ENCODE peak calls at places on chromosomes 16 and 17, in six cellular contexts. O, K, L, I, C and J are unnamed samples. For H3K27me3, the result is how much of the 10 kb centered on the place peaks cover.

GRCh38 chr17:39703913-39704312 is 4.0 kb downstream of the ERBB2 start:
- DNase-seq in O (no peak), K (no peak), L (no peak), I (no peak), C (no peak), J (no peak)

GRCh38 chr16:75527825-75528299 is 8.0 kb downstream of the CHST5 start:
- DNase-seq in O (no peak), K (no peak), L (no peak), I (peak), C (peak), J (no peak)

GRCh38 chr17:10247806-10248334 is 49.5 kb upstream of the GAS7 start:
- DNase-seq in O (no peak), K (no peak), L (no peak), I (no peak), C (no peak), J (no peak)

GRCh38 chr16:9125658-9126492 is 34.4 kb downstream of the HAPSTR1 start:
- DNase-seq in O (no peak), K (no peak), L (no peak), I (no peak), C (no peak), J (no peak)

GRCh38 chr17:43636446-43636845 is 25.3 kb downstream of the MEOX1 start:
- DNase-seq in O (no peak), K (no peak), L (no peak), I (no peak), C (no peak), J (no peak)

GRCh38 chr17:68398731-68399637 is 58.3 kb downstream of the WIPI1 start:
- DNase-seq in O (peak), K (no peak), L (no peak), I (peak), C (peak), J (no peak)

GRCh38 chr16:46762583-46762982 is 14.4 kb upstream of the MYLK3 start:
- DNase-seq in O (no peak), K (no peak), L (no peak), I (peak), C (no peak), J (no peak)

GRCh38 chr17:19646788-19647696 is 1.5 kb upstream of the ALDH3A2 start:
- DNase-seq in O (no peak), K (no peak), L (no peak), I (no peak), C (no peak), J (no peak)

GRCh38 chr17:68288804-68289203 is 2.1 kb downstream of the SLC16A6 start:
- DNase-seq in O (no peak), K (no peak), L (no peak), I (no peak), C (no peak), J (no peak)

GRCh38 chr17:59666235-59666634 is 41.0 kb downstream of the PTRH2 start:
- DNase-seq in O (no peak), K (no peak), L (no peak), I (no peak), C (no peak), J (no peak)

DNA sequence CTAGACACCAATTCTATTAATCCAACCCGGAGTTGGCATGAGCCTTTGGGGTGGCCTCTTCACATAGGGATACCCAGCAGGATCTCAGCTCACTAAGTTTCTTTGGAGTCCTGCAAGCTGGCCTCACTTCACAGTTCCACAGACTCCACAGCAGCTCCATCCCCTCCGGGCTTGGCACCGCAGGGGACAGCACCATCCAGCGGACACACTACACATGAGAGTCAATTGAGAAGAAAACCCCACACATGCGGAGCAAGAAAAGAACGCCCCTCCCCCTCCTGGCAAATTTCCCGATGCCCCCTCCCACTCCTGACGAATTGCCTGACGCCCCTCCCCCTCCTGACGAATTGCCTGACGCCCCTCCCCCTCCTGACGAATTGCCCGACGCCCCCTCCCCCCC is 31.1 kb downstream of the KLHDC4 start:
- DNase-seq in O (no peak), K (no peak), L (no peak), I (no peak), C (no peak), J (no peak)
- H3K27ac ChIP-seq in O (no peak), K (no peak), L (no peak), I (no peak), C (no peak), J (no peak)

DNA sequence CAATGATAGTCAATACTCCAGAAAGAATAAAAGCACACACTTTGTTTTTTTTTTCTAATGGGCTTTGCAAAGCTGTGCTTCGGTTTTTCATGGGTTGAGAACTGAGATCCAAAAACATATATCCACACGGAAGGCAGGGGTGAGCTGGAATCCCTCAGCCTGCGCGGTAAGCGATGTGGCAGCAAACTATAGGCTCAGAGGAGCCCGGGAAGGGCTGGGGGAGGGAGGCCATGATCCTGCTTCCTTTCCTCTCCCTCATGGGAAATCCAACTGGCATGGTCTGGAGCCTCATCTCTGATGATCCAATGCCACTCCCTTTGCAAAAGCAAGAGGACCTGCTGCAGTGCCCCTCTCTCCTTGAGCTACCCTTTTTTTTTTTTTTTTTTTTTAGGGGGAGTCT is 8.2 kb downstream of the RBFOX3 start:
- DNase-seq in O (no peak), K (no peak), L (no peak), I (no peak), C (no peak), J (no peak)
- H3K27me3 ChIP-seq in O (half or more), K (under half), L (under half), I (half or more), C (half or more), J (under half)

GRCh38 chr17:75897076-75898019 is 597 bp upstream of the TRIM65 start:
- DNase-seq in O (no peak), K (peak), L (no peak), I (no peak), C (peak), J (no peak)
- H3K4me3 ChIP-seq in O (peak), K (peak), L (peak), I (peak), C (peak), J (peak)

DNA sequence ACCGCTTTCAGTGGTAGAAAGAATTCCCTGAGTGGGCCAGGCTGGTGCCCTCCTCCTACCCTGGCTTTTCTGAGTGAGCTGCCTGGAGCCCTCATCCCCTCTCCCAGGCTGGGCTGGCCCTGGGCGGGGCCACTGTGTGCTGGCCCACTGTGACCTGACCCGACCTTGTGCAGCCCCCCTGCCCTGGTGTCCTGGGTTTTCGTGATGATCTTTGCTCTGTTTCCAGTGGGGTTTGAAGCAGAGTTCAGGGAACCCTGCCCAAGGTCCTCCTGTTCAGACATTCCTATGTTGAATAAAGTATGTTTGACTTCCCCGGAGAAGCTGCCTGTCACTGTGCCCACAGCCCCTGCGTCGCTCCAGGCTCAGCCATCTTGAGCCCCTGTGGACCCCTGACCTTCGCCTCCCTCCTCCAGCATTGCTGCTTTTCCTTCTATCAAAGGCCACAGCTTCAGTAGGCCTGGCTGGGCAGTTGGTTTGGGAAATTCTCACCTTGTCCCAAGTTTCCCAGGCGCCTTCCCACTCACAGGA is 13.7 kb upstream of the NAGLU start:
- DNase-seq in O (no peak), K (no peak), L (no peak), I (no peak), C (no peak), J (no peak)
- H3K27ac ChIP-seq in O (peak), K (peak), L (peak), I (peak), C (peak), J (no peak)

GRCh38 chr17:41544935-41545334 is 16.8 kb upstream of the KRT19 start:
- DNase-seq in O (no peak), K (no peak), L (no peak), I (no peak), C (no peak), J (no peak)
- H3K27me3 ChIP-seq in O (under half), K (under half), L (under half), I (under half), C (under half), J (under half)

DNA sequence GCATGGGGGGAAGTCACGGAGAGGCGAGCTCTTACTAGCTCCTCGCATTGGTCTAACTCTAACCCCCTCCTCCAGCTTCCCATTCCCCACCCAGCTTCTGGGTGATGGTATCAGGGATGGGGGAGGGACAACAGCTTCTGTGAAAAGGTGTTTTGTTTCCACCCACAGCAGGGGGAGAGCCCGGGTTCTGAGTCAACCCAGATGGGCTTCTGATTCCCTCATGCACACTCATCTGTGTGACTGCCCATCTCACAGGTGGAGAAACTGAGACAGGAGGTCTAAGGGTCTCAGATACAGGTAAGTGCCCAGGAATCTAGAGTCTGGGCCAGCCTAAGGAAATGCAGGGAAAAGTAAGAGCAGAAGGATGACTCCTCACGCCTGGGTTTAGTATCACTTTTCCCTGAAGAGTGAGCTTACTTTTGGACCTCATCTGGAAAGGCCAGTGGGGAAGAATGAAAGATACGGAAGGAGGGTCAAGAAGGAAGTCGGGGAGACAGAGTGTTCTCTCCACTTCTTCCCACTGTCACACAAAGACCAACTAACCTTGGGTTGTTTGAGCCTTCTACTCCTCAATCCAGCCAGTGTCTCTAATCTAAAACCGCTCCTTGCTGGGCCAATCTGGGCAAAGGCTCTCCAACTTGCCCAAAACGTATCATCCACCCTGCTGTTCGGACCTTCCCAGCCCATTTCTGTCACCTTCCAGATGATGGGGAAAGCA is 3.1 kb upstream of the TLCD2 start:
- DNase-seq in O (no peak), K (no peak), L (no peak), I (peak), C (no peak), J (no peak)
- H3K4me3 ChIP-seq in O (no peak), K (peak), L (peak), I (no peak), C (peak), J (no peak)

DNA sequence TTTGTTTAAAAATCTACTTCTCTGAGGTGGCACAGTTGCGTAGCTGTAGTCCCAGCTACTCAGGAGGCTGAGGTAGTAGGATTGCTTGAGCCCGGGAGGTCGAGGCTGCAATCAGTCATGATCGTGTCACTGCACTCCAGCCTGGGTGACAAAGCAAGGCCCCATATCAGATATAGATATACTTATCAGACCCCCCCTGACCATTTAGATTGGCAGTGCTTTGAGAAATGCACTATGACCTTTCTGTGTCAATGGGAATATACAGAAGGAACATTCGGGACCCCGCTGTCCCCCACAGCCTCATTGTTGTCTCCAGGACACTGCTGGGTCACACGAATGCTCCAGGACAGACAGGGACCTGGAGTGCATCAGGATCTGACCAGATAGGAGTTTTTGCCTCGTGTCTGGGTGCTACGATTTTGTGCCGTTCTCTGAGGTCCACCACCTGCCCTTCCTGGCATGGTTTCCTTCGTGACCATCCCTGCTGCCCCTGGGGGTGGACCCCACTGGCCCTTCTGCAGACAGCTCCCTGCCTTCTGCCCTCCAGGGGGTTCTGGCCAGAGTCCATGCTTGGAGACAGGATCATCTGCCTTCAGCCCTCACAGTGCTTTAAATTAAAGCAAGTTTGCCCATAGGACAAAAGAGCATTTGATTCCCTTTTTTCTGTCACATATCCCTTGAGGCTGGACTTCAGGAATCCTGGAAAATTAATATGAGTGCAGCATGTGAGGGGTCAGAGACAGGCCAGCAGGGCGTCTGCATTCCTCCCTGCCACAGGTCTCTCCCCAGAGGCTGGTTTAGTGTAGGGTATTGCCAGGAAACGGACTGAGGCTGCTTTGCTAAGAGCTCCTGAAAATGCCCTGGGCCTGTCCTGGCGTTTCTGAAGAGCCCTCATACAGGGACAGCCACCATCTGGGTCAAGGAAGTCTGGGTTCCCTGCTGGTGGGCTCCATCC is 19.3 kb downstream of the PLD6 start:
- DNase-seq in O (peak), K (no peak), L (no peak), I (no peak), C (no peak), J (no peak)
- H3K27ac ChIP-seq in O (peak), K (no peak), L (peak), I (peak), C (peak), J (no peak)

GRCh38 chr16:82061861-82062525 is 26.9 kb downstream of the HSD17B2 start:
- DNase-seq in O (peak), K (no peak), L (no peak), I (no peak), C (no peak), J (peak)

GRCh38 chr16:82062645-82063058 is 27.6 kb downstream of the HSD17B2 start:
- DNase-seq in O (no peak), K (no peak), L (no peak), I (peak), C (no peak), J (no peak)

GRCh38 chr16:82056550-82056896 is 21.5 kb downstream of the HSD17B2 start:
- DNase-seq in O (no peak), K (no peak), L (no peak), I (no peak), C (no peak), J (no peak)

GRCh38 chr16:82059161-82059982 is 24.3 kb downstream of the HSD17B2 start:
- DNase-seq in O (no peak), K (no peak), L (no peak), I (no peak), C (no peak), J (no peak)

DNA sequence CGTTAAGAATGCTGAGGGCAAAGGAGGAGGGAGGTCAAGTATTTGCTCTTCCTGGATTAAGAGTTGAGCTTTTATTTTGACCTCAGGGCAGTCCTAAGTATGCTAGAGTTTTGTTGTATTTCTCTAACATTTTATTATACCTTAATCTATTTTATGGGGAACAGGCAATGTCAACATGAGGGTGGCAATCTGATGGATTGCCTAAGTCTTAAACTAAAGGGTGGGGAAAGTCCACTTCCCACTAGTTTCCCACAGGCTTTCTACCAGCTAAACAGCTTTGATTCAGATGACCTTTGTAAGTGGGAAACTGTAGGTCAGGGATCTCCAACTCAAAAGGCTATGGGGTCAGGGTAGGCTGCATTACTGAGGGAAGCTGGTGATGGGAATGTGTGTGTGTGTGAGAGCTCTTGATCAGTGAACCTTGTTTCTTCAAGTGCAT is 24.9 kb downstream of the HSD17B2 start:
- DNase-seq in O (no peak), K (no peak), L (no peak), I (no peak), C (no peak), J (no peak)
- H3K27me3 ChIP-seq in O (under half), K (under half), L (under half), I (under half), C (under half), J (under half)